ENCODE peak calls at places on chromosomes 16 and 17, in five cellular contexts. J is neural progenitor cell; S is GM12878; U is CD8-positive, alpha-beta T cell; A is mucosa of descending colon. B is an unnamed sample.

GRCh38 chr17:322006-322780 is 30.4 kb downstream of the RPH3AL start:
- DNase-seq in J (no peak), S (no peak), U (no peak), A (peak; percentile 8), B (no peak)

GRCh38 chr16:85850344-85850880 is 48.5 kb upstream of the IRF8 start:
- DNase-seq in J (no peak), S (no peak), U (no peak), A (no peak), B (no peak)

GRCh38 chr17:17786998-17787397 is 49.8 kb downstream of the SREBF1 start:
- DNase-seq in J (no peak), S (no peak), U (no peak), A (no peak), B (no peak)

GRCh38 chr16:3148256-3149192 is 13.7 kb downstream of the ZNF213 start:
- DNase-seq in J (no peak), S (no peak), U (no peak), A (no peak), B (no peak)

GRCh38 chr16:72829846-72830620 is 217.9 kb downstream of the ZFHX3 start:
- DNase-seq in J (no peak), S (no peak), U (no peak), A (no peak), B (no peak)

GRCh38 chr17:21173543-21173942 is 40.4 kb downstream of the TMEM11 start:
- DNase-seq in J (no peak), S (no peak), U (no peak), A (no peak), B (no peak)

GRCh38 chr17:67995568-67996191 is 589 bp downstream of the C17orf58 start:
- DNase-seq in J (peak; percentile 65), S (no peak), U (peak; percentile 23), A (peak; percentile 51), B (no peak)

GRCh38 chr16:78184554-78185183 is 85.2 kb downstream of the WWOX start:
- DNase-seq in J (no peak), S (no peak), U (no peak), A (no peak), B (no peak)

GRCh38 chr17:45273551-45273957 is 11.7 kb upstream of the SPATA32 start:
- DNase-seq in J (no peak), S (no peak), U (no peak), A (no peak), B (no peak)

GRCh38 chr16:11348737-11349598 is 3.7 kb downstream of the RMI2 start:
- DNase-seq in J (no peak), S (no peak), U (no peak), A (no peak), B (no peak)

GRCh38 chr17:77693301-77693700 is 265.2 kb upstream of the TNRC6C start:
- DNase-seq in J (no peak), S (no peak), U (no peak), A (no peak), B (no peak)

GRCh38 chr16:67460961-67461360 is 20.0 kb downstream of the ATP6V0D1 start:
- DNase-seq in J (no peak), S (no peak), U (no peak), A (peak; percentile 29), B (no peak)

GRCh38 chr17:57949649-57950048 is 5.6 kb downstream of the CUEDC1 start:
- DNase-seq in J (no peak), S (no peak), U (no peak), A (peak; percentile 47), B (no peak)

GRCh38 chr17:80833952-80834895 is 157.4 kb upstream of the CHMP6 start:
- DNase-seq in J (no peak), S (no peak), U (no peak), A (peak; percentile 43), B (no peak)

GRCh38 chr16:13911306-13911705 is 8.6 kb upstream of the ERCC4 start:
- DNase-seq in J (no peak), S (no peak), U (no peak), A (no peak), B (no peak)

GRCh38 chr16:71807905-71808592 is 585 bp downstream of the AP1G1 start:
- DNase-seq in J (peak; percentile 49), S (no peak), U (no peak), A (no peak), B (no peak)

GRCh38 chr16:77298638-77299360 is 99.6 kb downstream of the SYCE1L start:
- DNase-seq in J (no peak), S (no peak), U (no peak), A (no peak), B (no peak)

GRCh38 chr16:58628845-58629680 is 563 bp downstream of the CNOT1 start:
- DNase-seq in J (peak; percentile 43), S (peak; percentile 17), U (peak; percentile 49), A (peak; percentile 83), B (peak; percentile 29)

GRCh38 chr16:85210423-85211169 is 98.3 kb upstream of the CIBAR2 start:
- DNase-seq in J (no peak), S (no peak), U (no peak), A (no peak), B (no peak)

GRCh38 chr16:84446086-84446485 is 58.4 kb downstream of the MEAK7 start:
- DNase-seq in J (no peak), S (no peak), U (no peak), A (no peak), B (no peak)

GRCh38 chr16:49431040-49431439 is 57.4 kb downstream of the C16orf78 start:
- DNase-seq in J (no peak), S (no peak), U (no peak), A (no peak), B (no peak)

GRCh38 chr16:28549301-28549899 is 4.3 kb upstream of the SGF29 start:
- DNase-seq in J (no peak), S (no peak), U (no peak), A (no peak), B (peak; percentile 50)

GRCh38 chr17:82668631-82669099 is 20.4 kb upstream of the WDR45B start:
- DNase-seq in J (peak; percentile 85), S (no peak), U (peak; percentile 36), A (peak; percentile 82), B (peak; percentile 23)

GRCh38 chr17:77117415-77117814 is 23.4 kb upstream of the SEC14L1 start:
- DNase-seq in J (no peak), S (no peak), U (no peak), A (no peak), B (no peak)

GRCh38 chr17:82121246-82121645 is 23.2 kb upstream of the FASN start:
- DNase-seq in J (no peak), S (no peak), U (no peak), A (no peak), B (no peak)

GRCh38 chr16:88973007-88973410 is 4.0 kb downstream of the CBFA2T3 start:
- DNase-seq in J (peak; percentile 52), S (no peak), U (no peak), A (no peak), B (no peak)

GRCh38 chr17:82836823-82837357 is 2.9 kb downstream of the ZNF750 start:
- DNase-seq in J (peak; percentile 37), S (no peak), U (no peak), A (no peak), B (no peak)

GRCh38 chr17:83012873-83013778 is 66.3 kb upstream of the METRNL start:
- DNase-seq in J (no peak), S (no peak), U (no peak), A (no peak), B (no peak)

GRCh38 chr17:67076290-67076689 is 31.9 kb downstream of the CACNG1 start:
- DNase-seq in J (no peak), S (no peak), U (no peak), A (no peak), B (no peak)

GRCh38 chr17:17671369-17672119 is 9.7 kb upstream of the RAI1 start:
- DNase-seq in J (no peak), S (no peak), U (peak; percentile 2), A (no peak), B (no peak)

GRCh38 chr16:17272716-17273115 is 198.0 kb downstream of the XYLT1 start:
- DNase-seq in J (no peak), S (no peak), U (no peak), A (no peak), B (no peak)

GRCh38 chr17:6948562-6948961 is 47.3 kb upstream of the ALOX12 start:
- DNase-seq in J (no peak), S (no peak), U (no peak), A (no peak), B (no peak)

GRCh38 chr16:77991701-77992100 is 30.6 kb upstream of the CLEC3A start:
- DNase-seq in J (no peak), S (no peak), U (no peak), A (no peak), B (no peak)

GRCh38 chr17:42979511-42980273 is at the start of gene PTGES3L:
- DNase-seq in J (peak; percentile 67), S (no peak), U (peak; percentile 14), A (peak; percentile 73), B (no peak)

GRCh38 chr16:15422222-15422621 is 12.2 kb upstream of the BMERB1 start:
- DNase-seq in J (no peak), S (no peak), U (no peak), A (no peak), B (no peak)

GRCh38 chr16:15425861-15426260 is 8.5 kb upstream of the BMERB1 start:
- DNase-seq in J (no peak), S (no peak), U (no peak), A (no peak), B (no peak)

DNA sequence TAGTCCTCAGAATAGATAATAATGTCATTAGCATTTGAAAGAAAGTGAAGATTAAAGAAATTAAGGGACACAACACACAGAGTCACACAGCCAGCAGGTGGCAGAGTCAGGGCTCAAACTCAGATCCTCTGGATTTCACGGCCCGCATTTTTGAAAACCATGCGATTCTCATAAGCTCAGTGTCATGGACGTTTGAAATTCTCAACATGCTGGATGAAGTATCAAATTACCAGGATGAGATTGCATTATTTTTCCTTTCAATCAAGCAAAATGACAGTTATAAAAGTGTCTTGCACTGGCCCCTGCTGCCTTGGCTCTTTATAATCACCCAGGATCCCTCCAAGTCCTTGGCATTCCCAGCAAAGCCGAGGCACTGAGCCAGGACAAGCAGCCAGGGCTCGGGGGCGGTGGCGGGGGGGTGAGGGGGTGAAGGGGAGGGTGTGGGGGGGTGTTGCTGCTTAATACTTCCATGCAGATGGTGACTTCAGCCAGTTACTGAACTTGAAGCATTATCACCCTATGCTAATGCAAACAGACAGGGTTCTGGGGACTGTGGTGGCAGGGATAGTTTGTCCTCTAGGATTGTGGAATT is 6.6 kb upstream of the BMERB1 start:
- DNase-seq in J (peak; percentile 45), S (no peak), U (peak; percentile 48), A (peak; percentile 57), B (peak; percentile 40)
- H3K4me3 ChIP-seq in J (no peak overlapping the region), S (no peak overlapping the region), U (no peak overlapping the region), A (no peak overlapping the region), B (no peak overlapping the region)

DNA sequence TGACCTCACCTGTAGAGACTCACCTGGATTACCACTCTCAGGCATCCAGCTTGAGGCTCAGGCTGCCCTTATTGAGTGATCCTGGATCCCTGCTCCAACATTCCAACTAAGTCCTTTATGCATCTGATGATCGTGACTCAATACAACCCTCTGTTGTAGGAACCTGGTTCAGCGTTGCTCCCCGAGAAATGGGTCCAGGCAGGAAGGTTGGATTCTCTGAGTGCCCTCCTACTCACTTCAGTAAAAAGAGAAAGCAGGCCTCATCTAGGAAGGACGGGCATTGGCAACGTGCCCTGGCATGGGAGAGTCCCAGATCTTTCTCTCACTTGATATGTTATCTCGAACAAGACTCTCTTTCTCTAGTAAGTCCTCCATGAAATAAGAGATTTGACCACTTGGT is at the start of gene OR3A1:
- DNase-seq in J (no peak), S (no peak), U (no peak), A (no peak), B (no peak)
- H3K9me3 ChIP-seq in J (peaks cover 21% of the 10 kb centered on the region), S (no peaks in the 10 kb centered on the region), U (no peaks in the 10 kb centered on the region), A (no peaks in the 10 kb centered on the region), B (no peaks in the 10 kb centered on the region)

GRCh38 chr16:22728167-22728836 is 85.7 kb upstream of the HS3ST2 start:
- DNase-seq in J (no peak), S (no peak), U (no peak), A (no peak), B (no peak)
- H3K4me3 ChIP-seq in J (no peak overlapping the region), S (no peak overlapping the region), U (no peak overlapping the region), A (no peak overlapping the region), B (no peak overlapping the region)

GRCh38 chr16:35319536-35320192 is 1860.3 kb downstream of the TP53TG3F start:
- DNase-seq in J (no peak), S (no peak), U (no peak), A (no peak), B (no peak)
- H3K9me3 ChIP-seq in J (peaks cover 28% of the 10 kb centered on the region), S (no peaks in the 10 kb centered on the region), U (no peaks in the 10 kb centered on the region), A (peaks cover 59% of the 10 kb centered on the region), B (peaks cover 5% of the 10 kb centered on the region)

B was measured in naive thymus-derived CD4-positive, alpha-beta T cell.